ENCODE peak calls at places on chromosome 1, in four cellular contexts. D, Q, N and S are unnamed samples.

GRCh38 chr1:41840592-41841246 is 78.0 kb downstream of the HIVEP3 start:
- DNase-seq in D (no peak), Q (no peak), N (no peak), S (no peak)

GRCh38 chr1:61727544-61727943 is 2.6 kb upstream of the TM2D1 start:
- DNase-seq in D (no peak), Q (no peak), N (no peak), S (no peak)

GRCh38 chr1:102872526-102872925 is 235.8 kb downstream of the COL11A1 start:
- DNase-seq in D (no peak), Q (no peak), N (no peak), S (no peak)

GRCh38 chr1:180267211-180267561 is 37.1 kb downstream of the LHX4 start:
- DNase-seq in D (no peak), Q (no peak), N (no peak), S (no peak)

GRCh38 chr1:225662155-225662554 is 9.2 kb upstream of the ENAH start:
- DNase-seq in D (no peak), Q (no peak), N (no peak), S (no peak)

GRCh38 chr1:34479731-34480130 is 275.1 kb upstream of the GJB5 start:
- DNase-seq in D (no peak), Q (no peak), N (no peak), S (no peak)

GRCh38 chr1:235503333-235504121 is 725 bp downstream of the B3GALNT2 start:
- DNase-seq in D (peak; percentile 53), Q (peak; percentile 68), N (no peak), S (peak; percentile 63)

GRCh38 chr1:59366352-59366751 is 69.5 kb downstream of the FGGY start:
- DNase-seq in D (no peak), Q (no peak), N (no peak), S (no peak)

GRCh38 chr1:247647864-247648263 is 31.7 kb downstream of the OR13G1 start:
- DNase-seq in D (no peak), Q (no peak), N (no peak), S (no peak)

GRCh38 chr1:207336559-207337467 is 15.3 kb downstream of the CD55 start:
- DNase-seq in D (no peak), Q (no peak), N (no peak), S (no peak)

GRCh38 chr1:207333620-207334019 is 12.1 kb downstream of the CD55 start:
- DNase-seq in D (no peak), Q (no peak), N (no peak), S (no peak)

GRCh38 chr1:207335695-207336363 is 14.4 kb downstream of the CD55 start:
- DNase-seq in D (no peak), Q (no peak), N (no peak), S (no peak)
- TF ChIP-seq CTCF in D (no peak), Q (no peak), N (no peak), S (no peak)

DNA sequence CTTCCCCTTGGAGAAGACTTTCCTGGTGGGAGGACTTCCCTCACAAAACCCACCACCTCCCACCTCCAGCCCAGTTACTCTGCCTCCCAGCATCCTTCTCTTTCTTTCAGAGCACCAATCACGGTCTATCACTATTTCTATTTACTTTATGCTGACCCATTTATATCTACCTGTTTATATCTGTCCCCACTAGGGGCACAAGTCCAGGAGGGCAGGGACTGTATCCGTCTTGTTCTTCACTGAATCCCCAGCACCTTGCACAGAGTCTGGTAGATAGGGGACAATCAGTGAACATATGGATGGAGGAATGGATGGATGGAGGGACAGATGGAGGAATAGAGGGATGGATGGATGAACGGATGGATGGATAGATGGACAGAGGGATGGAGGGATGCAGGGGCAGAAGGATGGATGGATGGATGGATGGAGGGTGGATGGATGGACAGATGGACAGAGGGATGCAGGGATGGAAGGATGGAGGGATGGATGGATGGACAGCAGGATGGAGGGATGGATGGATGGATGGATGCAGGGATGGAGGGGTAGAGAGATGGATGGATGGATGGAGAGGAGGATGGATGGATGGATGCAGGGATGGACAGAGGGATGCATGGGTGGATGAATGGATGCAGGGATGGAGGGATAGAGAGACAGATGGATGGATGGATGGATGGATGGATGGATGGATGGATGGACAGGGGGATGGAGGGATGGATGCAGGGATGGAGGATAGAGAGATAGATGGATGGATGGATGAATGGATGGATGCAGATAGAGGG is 5.5 kb downstream of the C1QB start:
- DNase-seq in D (no peak), Q (no peak), N (no peak), S (no peak)
- TF ChIP-seq CTCF in D (no peak), Q (no peak), N (peak; percentile 35), S (peak; percentile 25)

GRCh38 chr1:26540346-26540745 is 10.8 kb downstream of the RPS6KA1 start:
- DNase-seq in D (no peak), Q (no peak), N (no peak), S (no peak)

GRCh38 chr1:26539722-26540121 is 10.2 kb downstream of the RPS6KA1 start:
- DNase-seq in D (no peak), Q (no peak), N (no peak), S (no peak)

GRCh38 chr1:26537951-26538352 is 8.4 kb downstream of the RPS6KA1 start:
- DNase-seq in D (no peak), Q (peak; percentile 39), N (no peak), S (no peak)

GRCh38 chr1:26536521-26536920 is 7.0 kb downstream of the RPS6KA1 start:
- DNase-seq in D (no peak), Q (no peak), N (no peak), S (no peak)

DNA sequence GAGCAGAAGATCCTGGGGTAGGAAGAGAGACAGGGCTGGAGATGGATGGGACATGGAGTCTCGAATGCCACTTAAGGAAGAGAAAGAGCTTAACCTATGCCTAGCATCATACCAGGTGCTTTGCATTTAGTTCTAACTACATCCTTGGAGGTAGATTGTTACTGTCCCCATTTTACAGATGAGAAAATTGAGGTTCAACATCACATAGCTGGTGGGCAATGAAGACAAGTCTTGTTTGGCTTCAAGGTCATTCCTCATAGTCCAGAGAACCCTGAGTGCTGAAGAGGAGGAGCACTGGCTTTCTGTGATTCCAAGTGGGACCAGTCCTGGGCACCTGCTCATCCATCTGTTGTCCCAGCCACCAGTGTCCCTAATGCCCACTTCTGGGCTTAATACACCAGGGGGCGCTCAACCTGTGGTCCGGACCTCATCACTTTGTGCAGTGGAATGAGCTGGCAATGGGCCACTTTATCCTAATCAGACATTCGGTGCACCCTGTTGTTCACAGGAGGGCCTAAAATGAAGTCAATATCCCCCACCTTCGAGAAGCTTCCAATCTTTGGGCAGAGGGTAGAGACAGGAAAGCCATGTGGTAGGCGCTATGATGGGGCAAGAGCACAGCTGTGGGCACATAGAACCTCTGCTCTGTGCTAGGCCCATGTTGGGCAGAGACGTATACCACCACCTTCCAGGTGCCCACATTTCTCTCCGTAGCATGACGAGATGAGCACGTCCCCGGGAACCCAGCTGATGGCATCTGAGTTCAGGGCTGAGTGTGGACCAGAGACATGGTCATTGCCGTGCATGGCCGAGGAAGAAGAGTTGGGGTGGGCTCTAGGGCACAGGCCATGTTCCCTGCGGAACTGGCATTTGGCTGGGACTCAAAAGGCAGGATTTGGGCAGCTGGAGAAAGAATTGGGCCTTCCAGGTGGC is 9.2 kb downstream of the RPS6KA1 start:
- DNase-seq in D (no peak), Q (peak; percentile 48), N (no peak), S (peak; percentile 41)
- TF ChIP-seq CTCF in D (peak; percentile 9), Q (peak; percentile 46), N (peak; percentile 27), S (peak; percentile 54)

GRCh38 chr1:214504330-214504729 is 47.1 kb downstream of the PTPN14 start:
- DNase-seq in D (no peak), Q (no peak), N (no peak), S (no peak)
- TF ChIP-seq CTCF in D (no peak), Q (no peak), N (no peak), S (no peak)

DNA sequence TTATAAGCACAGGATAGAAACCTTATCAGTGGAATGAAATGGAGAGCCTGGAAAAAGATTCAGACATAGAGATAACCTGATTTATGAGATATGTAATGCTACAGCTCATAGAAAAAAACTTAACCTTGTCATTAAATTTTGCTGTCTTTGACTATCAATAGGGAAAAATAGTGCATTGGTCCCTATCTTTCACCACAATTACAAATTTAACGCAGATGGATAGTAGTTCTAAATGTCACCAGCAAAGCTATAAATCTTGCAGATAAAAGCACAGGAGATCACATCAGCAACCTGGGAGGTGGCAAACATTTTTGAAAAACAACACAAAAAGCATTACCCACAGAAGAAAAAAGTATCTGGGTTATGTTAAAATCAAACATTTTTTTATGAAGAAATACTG is 831.6 kb downstream of the BRINP3 start:
- DNase-seq in D (no peak), Q (no peak), N (no peak), S (no peak)
- TF ChIP-seq CTCF in D (no peak), Q (no peak), N (no peak), S (no peak)

GRCh38 chr1:38507563-38507962 is 352.0 kb downstream of the RRAGC start:
- DNase-seq in D (no peak), Q (no peak), N (no peak), S (no peak)

GRCh38 chr1:38512024-38512623 is 347.4 kb downstream of the RRAGC start:
- DNase-seq in D (no peak), Q (no peak), N (no peak), S (no peak)

GRCh38 chr1:38512789-38513188 is 346.8 kb downstream of the RRAGC start:
- DNase-seq in D (no peak), Q (no peak), N (no peak), S (no peak)

GRCh38 chr1:38505950-38506349 is 353.6 kb downstream of the RRAGC start:
- DNase-seq in D (no peak), Q (no peak), N (no peak), S (no peak)

GRCh38 chr1:38508272-38508671 is 351.3 kb downstream of the RRAGC start:
- DNase-seq in D (no peak), Q (no peak), N (no peak), S (no peak)
- TF ChIP-seq CTCF in D (no peak), Q (no peak), N (no peak), S (no peak)

GRCh38 chr1:8335246-8335645 is 17.3 kb downstream of the SLC45A1 start:
- DNase-seq in D (no peak), Q (no peak), N (no peak), S (no peak)
- TF ChIP-seq CTCF in D (no peak), Q (no peak), N (no peak), S (no peak)

DNA sequence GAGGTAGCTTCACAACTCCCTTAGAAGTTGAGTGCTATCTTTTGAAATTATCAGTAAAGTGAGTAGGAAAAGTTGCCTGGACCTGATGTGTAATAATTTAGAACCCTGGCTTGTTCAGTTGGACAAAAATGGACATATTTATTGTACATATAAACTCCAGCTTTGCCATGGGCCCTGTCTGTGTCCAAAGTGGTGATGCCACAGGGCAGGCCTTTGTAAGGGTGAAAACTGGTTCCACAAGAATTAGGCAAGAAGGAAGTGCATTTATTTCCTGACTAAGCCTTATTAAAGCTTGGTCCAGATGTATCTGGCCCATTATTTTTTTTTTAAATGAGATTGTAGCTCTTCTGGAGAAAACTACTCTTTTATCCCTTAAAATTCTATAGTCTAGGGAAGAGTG is 47.9 kb downstream of the MACO1 start:
- DNase-seq in D (no peak), Q (no peak), N (no peak), S (no peak)
- TF ChIP-seq CTCF in D (no peak), Q (no peak), N (no peak), S (no peak)